ENCODE peak calls at places on chromosomes 6 and 20, in seven cellular contexts. M is COR-L47; L is stomach; Q is germinal center; J is activated naive CD4-positive, alpha-beta T cell; G is M059J; R is EH. O is an unnamed sample.

GRCh38 chr6:12748815-12749521 is 32.4 kb downstream of the PHACTR1 start:
- DNase-seq in R (peak; percentile 6), L (no peak), J (no peak), Q (no peak), M (peak; percentile 66), G (peak; percentile 35), O (no peak)

GRCh38 chr6:22062807-22063408 is 233.9 kb downstream of the PRL start:
- DNase-seq in Q (peak; percentile 7), R (no peak), M (no peak), J (no peak), L (no peak), G (no peak), O (no peak)

GRCh38 chr20:21340991-21341722 is 38.0 kb downstream of the XRN2 start:
- DNase-seq in Q (no peak), J (no peak), M (no peak), G (no peak), R (no peak), L (no peak), O (no peak)

GRCh38 chr20:29298759-29299613 is 1958.5 kb upstream of the DEFB115 start:
- DNase-seq in R (no peak), M (no peak), L (no peak), Q (no peak), G (no peak), J (no peak), O (no peak)

GRCh38 chr6:159031826-159032225 is 13.0 kb downstream of the TAGAP start:
- DNase-seq in Q (no peak), J (no peak), M (no peak), R (no peak), G (no peak), L (no peak), O (no peak)

GRCh38 chr6:110884321-110884720 is 9.7 kb downstream of the AMD1 start:
- DNase-seq in L (no peak), Q (no peak), R (no peak), M (no peak), G (no peak), J (no peak), O (no peak)

GRCh38 chr20:37816003-37816402 is 86.9 kb upstream of the VSTM2L start:
- DNase-seq in G (no peak), L (no peak), Q (no peak), R (no peak), J (no peak), M (peak; percentile 60), O (peak; percentile 19)

GRCh38 chr20:47676219-47676721 is 109.0 kb downstream of the SULF2 start:
- DNase-seq in Q (no peak), G (no peak), M (no peak), R (no peak), J (no peak), L (no peak), O (no peak)

GRCh38 chr6:53465732-53466131 is 79.2 kb downstream of the GCLC start:
- DNase-seq in Q (no peak), R (peak; percentile 54), M (no peak), G (peak; percentile 54), J (no peak), L (no peak), O (no peak)

GRCh38 chr6:100186552-100186951 is 192.5 kb upstream of the MCHR2 start:
- DNase-seq in Q (no peak), G (peak; percentile 77), J (no peak), L (no peak), R (peak; percentile 67), M (no peak), O (no peak)

GRCh38 chr20:47019106-47019824 is 124.6 kb downstream of the EYA2 start:
- DNase-seq in Q (no peak), G (no peak), R (peak; percentile 80), L (no peak), M (no peak), J (no peak), O (no peak)

GRCh38 chr6:170243791-170244291 is 47.0 kb downstream of the DLL1 start:
- DNase-seq in Q (no peak), M (no peak), L (no peak), G (no peak), R (no peak), J (no peak), O (peak; percentile 96)

GRCh38 chr6:143581835-143582480 is 70.4 kb upstream of the FUCA2 start:
- DNase-seq in J (no peak), R (peak; percentile 51), Q (no peak), L (no peak), G (peak; percentile 18), M (no peak), O (no peak)

GRCh38 chr20:59955131-59955796 is 3.0 kb upstream of the CDH26 start:
- DNase-seq in Q (no peak), M (peak; percentile 17), G (peak; percentile 46), L (no peak), R (peak; percentile 36), J (no peak), O (no peak)

GRCh38 chr6:72844614-72845013 is 222.8 kb downstream of the KCNQ5 start:
- DNase-seq in J (no peak), Q (no peak), L (no peak), R (no peak), G (no peak), M (no peak), O (no peak)

GRCh38 chr6:89180971-89181370 is 35.1 kb downstream of the PM20D2 start:
- DNase-seq in G (no peak), R (no peak), J (no peak), M (no peak), Q (no peak), L (no peak), O (no peak)

GRCh38 chr6:157091243-157091642 is 232.1 kb downstream of the TMEM242 start:
- DNase-seq in G (no peak), M (no peak), J (no peak), Q (no peak), L (no peak), R (no peak), O (no peak)

GRCh38 chr20:63500151-63500901 is 1.4 kb upstream of the EEF1A2 start:
- DNase-seq in R (no peak), J (no peak), G (no peak), M (no peak), L (no peak), Q (no peak), O (no peak)

GRCh38 chr6:42451146-42451594 is 556 bp downstream of the TRERF1 start:
- DNase-seq in R (no peak), M (no peak), J (no peak), L (no peak), G (no peak), Q (peak; percentile 43), O (no peak)

GRCh38 chr6:111237757-111238260 is 150.5 kb downstream of the SLC16A10 start:
- DNase-seq in G (no peak), L (no peak), J (no peak), Q (no peak), M (no peak), R (peak; percentile 18), O (no peak)

GRCh38 chr6:62229231-62229630 is 56.8 kb downstream of the KHDRBS2 start:
- DNase-seq in J (no peak), Q (no peak), R (no peak), G (no peak), M (no peak), L (no peak), O (no peak)

GRCh38 chr6:45445749-45446454 is 68.2 kb upstream of the SUPT3H start:
- DNase-seq in L (peak; percentile 59), J (no peak), R (peak; percentile 99), G (peak; percentile 100), Q (no peak), M (peak; percentile 28), O (peak; percentile 53)

GRCh38 chr6:148557796-148558457 is 188.9 kb upstream of the UST start:
- DNase-seq in M (no peak), J (no peak), R (no peak), G (peak; percentile 42), Q (no peak), L (no peak), O (no peak)

GRCh38 chr20:11266571-11266970 is 592.8 kb upstream of the JAG1 start:
- DNase-seq in Q (no peak), L (no peak), G (peak; percentile 46), M (peak; percentile 79), R (no peak), J (no peak), O (no peak)

O was measured in NCI-H774.